ENCODE peak calls at places on chromosomes 3 and 15, in six cellular contexts. C is WERI-Rb-1; Q is glutamatergic neuron; W is stimulated activated CD4-positive, alpha-beta T cell treated with anti-CD3 and anti-CD28 coated beads, Interleukin-15, amount 100 ng/mL, for 1 hour; D is stimulated activated CD8-positive, alpha-beta memory T cell treated with anti-CD3 and anti-CD28 coated beads, Interleukin-15, amount 100 ng/mL, for 24 hours; X is AG09319. E is an unnamed sample.

GRCh38 chr3:123292321-123293310 is 90.9 kb downstream of the SEC22A start:
- DNase-seq in W (no peak), D (no peak), C (no peak), Q (no peak), X (no peak), E (no peak)

GRCh38 chr15:66894986-66895780 is 170.2 kb upstream of the SMAD3 start:
- DNase-seq in C (no peak), D (no peak), Q (no peak), X (no peak), W (no peak), E (no peak)

GRCh38 chr3:107796786-107797185 is 274.0 kb downstream of the BBX start:
- DNase-seq in W (no peak), Q (no peak), C (no peak), D (no peak), X (peak), E (no peak)

GRCh38 chr15:48865387-48866079 is 12.4 kb upstream of the EID1 start:
- DNase-seq in D (no peak), X (no peak), C (no peak), Q (peak), W (no peak), E (no peak)

GRCh38 chr3:69500604-69501003 is 114.7 kb upstream of the FRMD4B start:
- DNase-seq in C (no peak), Q (no peak), X (no peak), D (no peak), W (no peak), E (no peak)

GRCh38 chr3:43490640-43491185 is 131.1 kb downstream of the ANO10 start:
- DNase-seq in D (no peak), X (no peak), Q (no peak), C (no peak), W (no peak), E (no peak)

GRCh38 chr3:98732239-98733054 is 30.7 kb upstream of the ST3GAL6 start:
- DNase-seq in Q (peak), C (peak), D (no peak), W (no peak), X (no peak), E (no peak)

GRCh38 chr3:111548060-111548459 is 6.1 kb downstream of the CD96 start:
- DNase-seq in Q (no peak), X (no peak), C (no peak), W (no peak), D (no peak), E (no peak)

GRCh38 chr3:112197131-112197530 is 64.1 kb upstream of the GCSAM start:
- DNase-seq in Q (no peak), D (no peak), C (no peak), W (no peak), X (no peak), E (no peak)

GRCh38 chr3:151404316-151404715 is 19.8 kb upstream of the P2RY12 start:
- DNase-seq in Q (no peak), C (no peak), W (no peak), X (no peak), D (no peak), E (peak)

GRCh38 chr3:78322780-78323179 is 1282.9 kb downstream of the ROBO2 start:
- DNase-seq in Q (no peak), C (no peak), D (no peak), W (no peak), X (no peak), E (no peak)

GRCh38 chr15:94638183-94638582 is 406.8 kb downstream of the MCTP2 start:
- DNase-seq in X (no peak), C (no peak), Q (no peak), D (no peak), W (no peak), E (no peak)

GRCh38 chr3:186414735-186415419 is 52.8 kb upstream of the DGKG start:
- DNase-seq in W (no peak), Q (no peak), D (no peak), X (peak), C (no peak), E (peak)

GRCh38 chr15:99408236-99409096 is 157.2 kb downstream of the LRRC28 start:
- DNase-seq in Q (no peak), D (no peak), X (peak), C (no peak), W (no peak), E (peak)

GRCh38 chr15:63860161-63860954 is 26.6 kb upstream of the HERC1 start:
- DNase-seq in D (no peak), Q (no peak), W (peak), C (no peak), X (no peak), E (no peak)

GRCh38 chr3:98902341-98902740 is 846 bp upstream of the DCBLD2 start:
- DNase-seq in C (no peak), W (no peak), Q (no peak), X (no peak), D (no peak), E (no peak)

GRCh38 chr15:76184640-76185020 is 124.8 kb downstream of the TMEM266 start:
- DNase-seq in W (no peak), D (no peak), C (peak), X (no peak), Q (peak), E (no peak)

GRCh38 chr3:52004158-52004787 is 8.6 kb upstream of the RPL29 start:
- DNase-seq in C (peak), W (no peak), Q (peak), D (no peak), X (no peak), E (no peak)

GRCh38 chr15:101219441-101219840 is 32.4 kb downstream of the CHSY1 start:
- DNase-seq in Q (no peak), X (no peak), D (no peak), W (no peak), C (no peak), E (no peak)

GRCh38 chr3:168123211-168124173 is 27.8 kb upstream of the GOLIM4 start:
- DNase-seq in W (no peak), Q (no peak), D (no peak), C (no peak), X (no peak), E (no peak)

GRCh38 chr3:100893590-100893989 is 99.6 kb downstream of the ABI3BP start:
- DNase-seq in C (peak), W (no peak), D (no peak), Q (peak), X (no peak), E (no peak)

GRCh38 chr3:116000315-116000714 is 377.0 kb downstream of the GAP43 start:
- DNase-seq in Q (no peak), W (no peak), C (no peak), X (peak), D (no peak), E (peak)

GRCh38 chr15:92643849-92644815 is 11.4 kb downstream of the FAM174B start:
- DNase-seq in Q (no peak), X (no peak), C (no peak), D (no peak), W (no peak), E (no peak)

GRCh38 chr15:75573643-75574384 is 5.3 kb downstream of the PTPN9 start:
- DNase-seq in X (no peak), W (no peak), D (no peak), C (no peak), Q (no peak), E (no peak)

GRCh38 chr3:112739252-112739945 is 98.5 kb upstream of the CCDC80 start:
- DNase-seq in W (no peak), D (no peak), C (no peak), X (no peak), Q (no peak), E (no peak)

GRCh38 chr3:59709702-59710555 is 660.1 kb upstream of the CFAP20DC start:
- DNase-seq in X (no peak), Q (no peak), D (no peak), W (no peak), C (no peak), E (no peak)

GRCh38 chr3:149324332-149324731 is 9.1 kb downstream of the TM4SF18 start:
- DNase-seq in W (no peak), D (no peak), Q (no peak), C (no peak), X (no peak), E (no peak)

GRCh38 chr15:66657062-66658020 is 44.7 kb upstream of the SMAD6 start:
- DNase-seq in C (no peak), W (no peak), D (no peak), Q (no peak), X (no peak), E (peak)

E was measured in BJ.